ENCODE peak calls at places on chromosomes 4 and X, in five cellular contexts. B is germinal center, C is immature natural killer cell, S is skeletal muscle cell, M is HEK293T. G is an unnamed sample.

GRCh38 chr4:151226004-151226932 is 50.7 kb upstream of the PRSS48 start:
- DNase-seq in B (no peak), C (no peak), S (peak), M (no peak), G (no peak)

GRCh38 chrX:41589634-41590270 is 99.0 kb upstream of the GPR34 start:
- DNase-seq in B (no peak), C (no peak), S (no peak), M (no peak), G (no peak)

GRCh38 chrX:1419545-1420355 is 27.8 kb upstream of the SLC25A6 start:
- DNase-seq in B (no peak), C (no peak), S (no peak), M (no peak), G (no peak)

GRCh38 chrX:34884693-34885277 is 57.8 kb upstream of the FAM47B start:
- DNase-seq in B (no peak), C (no peak), S (peak), M (no peak), G (no peak)

GRCh38 chrX:123108513-123109427 is 75.3 kb upstream of the GRIA3 start:
- DNase-seq in B (no peak), C (no peak), S (no peak), M (no peak), G (no peak)

GRCh38 chr4:169791527-169792156 is 33.9 kb upstream of the HPF1 start:
- DNase-seq in B (no peak), C (no peak), S (peak), M (peak), G (peak)

GRCh38 chr4:5547651-5548249 is 160.6 kb downstream of the EVC2 start:
- DNase-seq in B (no peak), C (no peak), S (no peak), M (no peak), G (no peak)

GRCh38 chr4:6272863-6273660 is 3.4 kb downstream of the WFS1 start:
- DNase-seq in B (no peak), C (no peak), S (no peak), M (no peak), G (no peak)

GRCh38 chr4:8593268-8594096 is 917 bp downstream of the CPZ start:
- DNase-seq in B (no peak), C (no peak), S (no peak), M (no peak), G (peak)

G was measured in iPS-NIHi11.